ENCODE peak calls at places on chromosome 9, in seven cellular contexts. M, G, P, F, X, E and I are unnamed samples.

GRCh38 chr9:12426198-12426864 is 266.9 kb upstream of the TYRP1 start:
- DNase-seq in G (peak; percentile 49), M (no peak), E (no peak), F (peak; percentile 68), X (no peak), P (no peak), I (no peak)

GRCh38 chr9:129237195-129237611 is 59.1 kb upstream of the IER5L start:
- DNase-seq in X (peak; percentile 62), P (no peak), F (peak; percentile 44), E (peak; percentile 68), G (no peak), M (no peak), I (no peak)

GRCh38 chr9:125758986-125759811 is 12.0 kb downstream of the PBX3 start:
- DNase-seq in E (no peak), X (peak; percentile 77), P (no peak), M (no peak), F (peak; percentile 39), G (no peak), I (no peak)

GRCh38 chr9:129648092-129648763 is 6.3 kb upstream of the ASB6 start:
- DNase-seq in F (no peak), M (no peak), G (no peak), E (no peak), P (no peak), X (no peak), I (no peak)

GRCh38 chr9:7388755-7389154 is 410.8 kb downstream of the DMAC1 start:
- DNase-seq in P (no peak), G (no peak), E (no peak), M (no peak), F (no peak), X (no peak), I (no peak)

GRCh38 chr9:32264171-32264862 is 120.1 kb upstream of the ACO1 start:
- DNase-seq in M (no peak), P (no peak), X (no peak), E (no peak), F (peak; percentile 75), G (no peak), I (no peak)

GRCh38 chr9:96453625-96454024 is 3.7 kb downstream of the HABP4 start:
- DNase-seq in G (no peak), E (no peak), F (peak; percentile 49), P (no peak), X (no peak), M (no peak), I (no peak)

GRCh38 chr9:102587231-102587630 is 407.9 kb upstream of the CYLC2 start:
- DNase-seq in G (no peak), X (no peak), M (no peak), P (no peak), F (no peak), E (no peak), I (no peak)

GRCh38 chr9:98182889-98183599 is 9.4 kb downstream of the CORO2A start:
- DNase-seq in X (peak; percentile 38), E (no peak), F (no peak), P (no peak), M (no peak), G (no peak), I (no peak)

GRCh38 chr9:14993061-14993800 is 83.0 kb upstream of the FREM1 start:
- DNase-seq in F (peak; percentile 99), G (peak; percentile 88), E (peak; percentile 82), M (no peak), P (no peak), X (peak; percentile 82), I (peak; percentile 79)

GRCh38 chr9:132773093-132773492 is 102.8 kb downstream of the GTF3C4 start:
- DNase-seq in P (no peak), E (no peak), X (no peak), M (no peak), G (no peak), F (no peak), I (no peak)

GRCh38 chr9:135464181-135464580 is 15.4 kb upstream of the PPP1R26 start:
- DNase-seq in P (no peak), G (no peak), X (no peak), M (no peak), F (no peak), E (no peak), I (no peak)

GRCh38 chr9:4987996-4988421 is 2.9 kb downstream of the JAK2 start:
- DNase-seq in P (peak; percentile 35), M (peak; percentile 66), F (peak; percentile 96), G (peak; percentile 76), X (no peak), E (peak; percentile 61), I (no peak)

GRCh38 chr9:130682490-130683121 is 11.0 kb upstream of the EXOSC2 start:
- DNase-seq in M (no peak), G (peak; percentile 88), E (peak; percentile 77), P (no peak), F (peak; percentile 92), X (peak; percentile 90), I (peak; percentile 86)
- TF ChIP-seq POLR2AphosphoS5 in M (no peak), G (no peak), E (no peak), P (no peak), F (no peak), X (no peak), I (no peak)

GRCh38 chr9:38620483-38621433 is at the start of gene ANKRD18A:
- DNase-seq in F (peak; percentile 98), G (peak; percentile 94), P (peak; percentile 61), M (no peak), X (peak; percentile 90), E (no peak), I (peak; percentile 66)
- TF ChIP-seq POLR2AphosphoS5 in F (peak; percentile 34), G (peak; percentile 63), P (no peak), M (no peak), X (no peak), E (no peak), I (no peak)

DNA sequence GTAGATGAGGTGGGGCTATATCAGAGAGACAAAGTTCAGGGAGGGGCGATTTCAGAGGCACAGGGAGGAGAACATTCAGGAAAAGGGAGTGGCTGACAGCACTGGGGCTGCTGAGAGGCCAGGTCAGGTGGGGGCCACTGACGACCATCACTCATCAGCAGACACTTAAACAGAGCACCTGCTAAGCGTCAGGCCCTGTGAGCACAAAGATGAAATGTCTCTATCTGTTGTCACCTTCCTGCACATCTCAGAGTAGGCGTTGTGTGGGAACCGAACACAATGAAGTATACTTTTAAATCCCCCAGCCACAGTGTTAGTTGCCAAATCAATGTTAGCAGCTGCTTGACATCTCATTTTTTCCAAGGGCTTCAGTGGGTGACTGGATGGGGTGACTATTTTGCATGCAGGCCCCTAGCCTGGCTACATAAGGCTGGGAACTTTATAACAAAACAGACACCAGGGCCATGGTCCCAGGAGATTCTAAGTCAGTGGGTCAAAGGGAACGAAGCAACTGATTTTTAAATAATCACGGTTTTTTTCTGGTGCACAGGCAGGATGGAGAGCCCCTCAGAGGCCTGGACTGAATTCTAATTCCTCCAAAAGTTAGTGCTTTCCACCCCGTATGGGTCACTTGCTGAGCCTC is 31.1 kb upstream of the ANKRD18A start:
- DNase-seq in E (no peak), G (no peak), M (peak; percentile 11), P (no peak), X (no peak), F (no peak), I (no peak)
- TF ChIP-seq POLR2AphosphoS5 in E (no peak), G (no peak), M (no peak), P (no peak), X (no peak), F (no peak), I (no peak)

DNA sequence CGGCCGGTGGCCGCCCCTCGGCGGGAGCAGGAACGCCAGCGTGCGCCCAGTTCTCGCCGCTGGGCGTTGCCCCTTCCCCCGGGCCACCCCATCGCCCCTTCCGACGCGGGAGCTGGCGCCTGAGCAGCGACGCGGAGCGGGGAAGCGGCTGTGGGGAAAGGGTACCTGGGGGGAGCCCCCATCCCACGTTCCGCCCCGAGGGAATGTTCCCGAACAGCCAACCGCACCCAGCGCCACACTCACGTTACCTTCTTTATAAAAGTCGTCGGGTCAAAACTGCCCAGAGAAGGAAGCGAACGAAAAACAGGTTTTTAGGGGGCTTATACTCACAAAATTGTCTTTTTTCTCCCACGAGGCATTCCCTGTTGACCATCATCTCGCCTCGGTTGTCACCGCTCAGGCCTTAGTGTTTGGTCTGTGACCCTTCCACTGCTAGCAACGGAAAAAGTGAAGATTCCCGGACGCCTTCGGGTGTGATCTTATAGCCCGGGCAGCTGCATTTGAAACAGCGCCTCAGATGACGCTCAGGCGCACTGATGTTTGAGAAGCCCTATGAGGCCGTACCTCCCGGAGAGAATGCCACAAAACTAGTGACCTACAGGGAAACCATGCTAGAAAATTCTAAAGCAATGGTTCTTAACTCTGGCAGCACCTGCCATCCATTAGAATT is 472 bp upstream of the GOLM1 start:
- DNase-seq in F (peak; percentile 71), P (no peak), M (no peak), E (no peak), G (peak; percentile 74), X (no peak), I (peak; percentile 29)
- TF ChIP-seq POLR2AphosphoS5 in F (no peak), P (no peak), M (no peak), E (no peak), G (no peak), X (no peak), I (no peak)

GRCh38 chr9:116933251-116933650 is 246.1 kb downstream of the TRIM32 start:
- DNase-seq in P (no peak), G (no peak), E (no peak), F (no peak), X (no peak), M (no peak), I (no peak)
- TF ChIP-seq POLR2AphosphoS5 in P (no peak), G (no peak), E (no peak), F (no peak), X (no peak), M (no peak), I (no peak)

GRCh38 chr9:87766697-87767096 is 40.8 kb downstream of the CTSL start:
- DNase-seq in F (peak; percentile 53), E (peak; percentile 24), M (no peak), P (no peak), G (no peak), X (no peak), I (no peak)
- TF ChIP-seq POLR2AphosphoS5 in F (no peak), E (no peak), M (no peak), P (no peak), G (no peak), X (no peak), I (no peak)